ENCODE peak calls at places on chromosomes 3 and 15, in four cellular contexts. One of them, this sample, is unnamed.

GRCh38 chr3:195258449-195259145 is 12.4 kb downstream of the XXYLT1 start:
- DNase-seq in HepG2: peak
- DNase-seq in GM12878: no peak
- DNase-seq in K562: no peak
- DNase-seq in this sample: no peak

GRCh38 chr3:141065258-141065657 is 14.1 kb downstream of the SPSB4 start:
- DNase-seq in HepG2: no peak
- DNase-seq in GM12878: no peak
- DNase-seq in K562: no peak
- DNase-seq in this sample: no peak

GRCh38 chr3:153927107-153927506 is 194.1 kb upstream of the ARHGEF26 start:
- DNase-seq in HepG2: no peak
- DNase-seq in GM12878: peak
- DNase-seq in K562: peak
- DNase-seq in this sample: peak

GRCh38 chr3:1728510-1728909 is 370.2 kb upstream of the CNTN4 start:
- DNase-seq in HepG2: no peak
- DNase-seq in GM12878: no peak
- DNase-seq in K562: no peak
- DNase-seq in this sample: no peak

GRCh38 chr3:187490366-187490765 is 122.2 kb downstream of the RTP4 start:
- DNase-seq in HepG2: no peak
- DNase-seq in GM12878: no peak
- DNase-seq in K562: no peak
- DNase-seq in this sample: no peak

GRCh38 chr15:47516576-47517371 is 200.5 kb upstream of the SEMA6D start:
- DNase-seq in HepG2: no peak
- DNase-seq in GM12878: no peak
- DNase-seq in K562: no peak
- DNase-seq in this sample: no peak

GRCh38 chr3:17642474-17642873 is 100.0 kb downstream of the TBC1D5 start:
- DNase-seq in HepG2: no peak
- DNase-seq in GM12878: no peak
- DNase-seq in K562: no peak
- DNase-seq in this sample: no peak

GRCh38 chr3:57017481-57017880 is 43.0 kb upstream of the SPATA12 start:
- DNase-seq in HepG2: peak
- DNase-seq in GM12878: no peak
- DNase-seq in K562: no peak
- DNase-seq in this sample: no peak

GRCh38 chr3:114081022-114081421 is 24.5 kb downstream of the QTRT2 start:
- DNase-seq in HepG2: no peak
- DNase-seq in GM12878: no peak
- DNase-seq in K562: no peak
- DNase-seq in this sample: no peak

GRCh38 chr3:147699175-147699838 is 290.1 kb downstream of the ZIC1 start:
- DNase-seq in HepG2: no peak
- DNase-seq in GM12878: no peak
- DNase-seq in K562: no peak
- DNase-seq in this sample: no peak

GRCh38 chr3:100044369-100044768 is 69.9 kb downstream of the FILIP1L start:
- DNase-seq in HepG2: no peak
- DNase-seq in GM12878: peak
- DNase-seq in K562: no peak
- DNase-seq in this sample: no peak

GRCh38 chr3:152943645-152944044 is 108.7 kb downstream of the P2RY1 start:
- DNase-seq in HepG2: no peak
- DNase-seq in GM12878: no peak
- DNase-seq in K562: no peak
- DNase-seq in this sample: no peak

GRCh38 chr15:99421172-99421656 is 144.6 kb upstream of the MEF2A start:
- DNase-seq in HepG2: peak
- DNase-seq in GM12878: no peak
- DNase-seq in K562: no peak
- DNase-seq in this sample: no peak

GRCh38 chr3:152309031-152309430 is 40.3 kb downstream of the MBNL1 start:
- DNase-seq in HepG2: no peak
- DNase-seq in GM12878: no peak
- DNase-seq in K562: no peak
- DNase-seq in this sample: no peak

GRCh38 chr3:107124885-107125284 is 252.4 kb upstream of the CCDC54 start:
- DNase-seq in HepG2: no peak
- DNase-seq in GM12878: no peak
- DNase-seq in K562: peak
- DNase-seq in this sample: no peak

GRCh38 chr3:170098753-170099152 is 61.0 kb downstream of the GPR160 start:
- DNase-seq in HepG2: no peak
- DNase-seq in GM12878: no peak
- DNase-seq in K562: no peak
- DNase-seq in this sample: no peak

GRCh38 chr3:53023072-53023823 is 22.6 kb downstream of the SFMBT1 start:
- DNase-seq in HepG2: no peak
- DNase-seq in GM12878: no peak
- DNase-seq in K562: no peak
- DNase-seq in this sample: no peak

GRCh38 chr3:143083781-143084180 is 35.8 kb upstream of the CHST2 start:
- DNase-seq in HepG2: no peak
- DNase-seq in GM12878: no peak
- DNase-seq in K562: no peak
- DNase-seq in this sample: no peak

GRCh38 chr3:31476209-31476608 is 56.5 kb upstream of the STT3B start:
- DNase-seq in HepG2: no peak
- DNase-seq in GM12878: no peak
- DNase-seq in K562: no peak
- DNase-seq in this sample: no peak

GRCh38 chr3:177169936-177170722 is 27.2 kb downstream of the TBL1XR1 start:
- DNase-seq in HepG2: no peak
- DNase-seq in GM12878: no peak
- DNase-seq in K562: no peak
- DNase-seq in this sample: no peak

GRCh38 chr15:99993681-99994131 is 260.5 kb upstream of the LYSMD4 start:
- DNase-seq in HepG2: no peak
- DNase-seq in GM12878: no peak
- DNase-seq in K562: no peak
- DNase-seq in this sample: no peak

GRCh38 chr3:196159952-196160804 is 51.0 kb downstream of the ZDHHC19 start:
- DNase-seq in HepG2: no peak
- DNase-seq in GM12878: peak
- DNase-seq in K562: peak
- DNase-seq in this sample: no peak

GRCh38 chr3:126311338-126311978 is 45.8 kb downstream of the KLF15 start:
- DNase-seq in HepG2: no peak
- DNase-seq in GM12878: no peak
- DNase-seq in K562: no peak
- DNase-seq in this sample: no peak

GRCh38 chr3:45123841-45124269 is 22.3 kb downstream of the CDCP1 start:
- DNase-seq in HepG2: no peak
- DNase-seq in GM12878: no peak
- DNase-seq in K562: no peak
- DNase-seq in this sample: no peak

GRCh38 chr3:2495746-2496145 is 397.1 kb downstream of the CNTN4 start:
- DNase-seq in HepG2: no peak
- DNase-seq in GM12878: no peak
- DNase-seq in K562: no peak
- DNase-seq in this sample: no peak

GRCh38 chr3:124663690-124664089 is 66.6 kb upstream of the UMPS start:
- DNase-seq in HepG2: no peak
- DNase-seq in GM12878: no peak
- DNase-seq in K562: no peak
- DNase-seq in this sample: no peak

GRCh38 chr3:101675709-101676218 is 1.2 kb downstream of the ZBTB11 start:
- DNase-seq in HepG2: no peak
- DNase-seq in GM12878: no peak
- DNase-seq in K562: no peak
- DNase-seq in this sample: peak

GRCh38 chr3:176088962-176089383 is 1108.3 kb downstream of the TBL1XR1 start:
- DNase-seq in HepG2: peak
- DNase-seq in GM12878: no peak
- DNase-seq in K562: no peak
- DNase-seq in this sample: no peak

GRCh38 chr3:11637901-11638668 is 5.6 kb downstream of the VGLL4 start:
- DNase-seq in HepG2: no peak
- DNase-seq in GM12878: no peak
- DNase-seq in K562: peak
- DNase-seq in this sample: no peak

GRCh38 chr15:57554821-57555185 is 36.9 kb upstream of the MYZAP start:
- DNase-seq in HepG2: no peak
- DNase-seq in GM12878: no peak
- DNase-seq in K562: no peak
- DNase-seq in this sample: no peak

GRCh38 chr3:28322464-28322863 is 26.1 kb upstream of the ZCWPW2 start:
- DNase-seq in HepG2: no peak
- DNase-seq in GM12878: no peak
- DNase-seq in K562: no peak
- DNase-seq in this sample: no peak

GRCh38 chr3:194572944-194573491 is 60.2 kb downstream of the TMEM44 start:
- DNase-seq in HepG2: no peak
- DNase-seq in GM12878: no peak
- DNase-seq in K562: no peak
- DNase-seq in this sample: no peak

GRCh38 chr3:79906106-79906505 is 138.3 kb upstream of the ROBO1 start:
- DNase-seq in HepG2: no peak
- DNase-seq in GM12878: no peak
- DNase-seq in K562: no peak
- DNase-seq in this sample: no peak

GRCh38 chr3:111862974-111863373 is 3.9 kb downstream of the PHLDB2 start:
- DNase-seq in HepG2: no peak
- DNase-seq in GM12878: no peak
- DNase-seq in K562: no peak
- DNase-seq in this sample: no peak
- TF ChIP-seq SP1 in HepG2: no peak
- TF ChIP-seq SP1 in GM12878: no peak
- TF ChIP-seq SP1 in K562: no peak
- TF ChIP-seq SP1 in this sample: no peak

DNA sequence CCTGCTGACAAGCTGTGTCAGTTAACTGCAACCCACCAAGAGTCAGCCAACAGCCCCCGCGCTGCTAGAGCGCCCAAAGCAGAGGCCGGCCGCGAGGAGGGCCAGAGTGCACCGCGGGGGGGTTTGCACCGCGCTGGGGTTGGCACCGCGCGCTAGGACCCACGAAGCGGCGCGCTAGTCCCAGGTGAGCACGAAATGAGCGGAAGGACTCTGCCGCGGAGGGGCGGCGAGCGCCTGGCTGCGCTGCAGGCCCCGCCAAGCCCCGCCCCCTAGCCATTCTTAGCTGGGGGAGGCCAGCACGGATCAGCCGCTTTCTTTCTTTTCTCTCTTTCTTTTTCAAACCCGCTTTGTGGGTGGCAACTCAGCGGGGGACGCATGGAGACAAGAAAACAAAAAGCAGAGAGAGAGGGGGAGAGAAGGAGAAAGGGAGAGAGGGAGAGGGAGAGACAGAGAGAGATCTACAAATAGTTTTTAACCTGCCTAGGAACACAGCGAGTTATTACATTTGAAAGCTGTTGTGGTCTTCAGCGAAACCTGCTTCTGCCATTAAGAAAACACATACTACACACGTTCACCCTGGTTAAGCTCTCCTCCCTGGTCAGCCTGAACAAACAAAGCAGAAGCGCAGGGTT is 6.9 kb upstream of the FOXB1 start:
- DNase-seq in HepG2: no peak
- DNase-seq in GM12878: no peak
- DNase-seq in K562: peak
- DNase-seq in this sample: peak
- TF ChIP-seq BHLHE40 in HepG2: no peak
- TF ChIP-seq BHLHE40 in GM12878: no peak
- TF ChIP-seq BHLHE40 in K562: no peak
- TF ChIP-seq BHLHE40 in this sample: no peak

GRCh38 chr15:55281517-55282227 is 7.9 kb downstream of the RAB27A start:
- DNase-seq in HepG2: no peak
- DNase-seq in GM12878: no peak
- DNase-seq in K562: no peak
- DNase-seq in this sample: no peak

GRCh38 chr15:55279100-55279745 is 10.4 kb downstream of the RAB27A start:
- DNase-seq in HepG2: no peak
- DNase-seq in GM12878: no peak
- DNase-seq in K562: no peak
- DNase-seq in this sample: no peak

GRCh38 chr15:55282284-55282833 is 7.3 kb downstream of the RAB27A start:
- DNase-seq in HepG2: no peak
- DNase-seq in GM12878: no peak
- DNase-seq in K562: peak
- DNase-seq in this sample: no peak

GRCh38 chr15:55277715-55278114 is 11.9 kb downstream of the RAB27A start:
- DNase-seq in HepG2: no peak
- DNase-seq in GM12878: no peak
- DNase-seq in K562: no peak
- DNase-seq in this sample: no peak

GRCh38 chr15:55279746-55280351 is 9.8 kb downstream of the RAB27A start:
- DNase-seq in HepG2: peak
- DNase-seq in GM12878: peak
- DNase-seq in K562: peak
- DNase-seq in this sample: no peak
- TF ChIP-seq SP1 in HepG2: no peak
- TF ChIP-seq SP1 in GM12878: no peak
- TF ChIP-seq SP1 in K562: no peak
- TF ChIP-seq SP1 in this sample: no peak

DNA sequence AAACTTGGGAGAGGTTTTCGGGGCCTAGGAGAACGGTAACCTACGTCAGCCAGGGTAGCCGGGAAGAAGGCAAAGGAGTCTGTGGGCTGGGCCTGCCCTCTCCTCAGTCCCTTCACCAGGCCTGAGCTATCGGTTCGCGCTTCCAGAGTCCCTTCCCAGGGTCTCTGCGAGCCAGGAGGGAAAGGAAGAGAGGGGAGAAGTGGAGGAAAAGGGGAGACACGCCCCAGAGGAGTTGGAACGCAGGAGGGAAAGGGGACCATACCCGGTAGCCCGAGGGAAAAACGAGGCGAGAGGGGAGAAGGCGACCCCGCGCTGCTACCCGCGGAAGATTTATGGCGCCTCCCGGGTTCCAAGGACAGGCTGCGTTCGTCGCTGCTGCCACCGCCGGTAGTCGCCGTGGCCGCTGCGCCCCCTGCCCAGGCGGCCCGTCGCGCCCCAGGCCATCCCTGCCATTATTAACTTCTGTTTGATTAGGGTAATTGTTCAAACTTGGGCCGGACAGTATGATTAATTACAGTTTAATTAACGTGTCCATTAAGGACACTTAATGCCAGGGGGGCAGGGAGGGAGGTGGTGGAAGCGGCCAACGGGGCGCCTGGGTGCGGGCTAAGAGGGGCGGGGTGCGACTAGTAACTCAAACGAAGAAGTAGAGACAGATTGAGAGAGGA is 3.4 kb upstream of the SKOR1 start:
- DNase-seq in HepG2: no peak
- DNase-seq in GM12878: no peak
- DNase-seq in K562: no peak
- DNase-seq in this sample: no peak
- TF ChIP-seq BHLHE40 in HepG2: no peak
- TF ChIP-seq BHLHE40 in GM12878: no peak
- TF ChIP-seq BHLHE40 in K562: no peak
- TF ChIP-seq BHLHE40 in this sample: no peak